ENCODE peak calls at places on chromosomes 13 and 19, in six cellular contexts. One of them, this sample, is unnamed.

GRCh38 chr19:47239610-47240296 is 8.8 kb upstream of the BBC3 start:
- DNase-seq in kidney epithelial cell: no peak
- DNase-seq in adrenal gland: no peak
- DNase-seq in mammary epithelial cell: peak
- DNase-seq in IMR-90: peak
- DNase-seq in fibroblast of mammary gland: no peak
- DNase-seq in this sample: no peak

GRCh38 chr13:72061613-72062012 is 194.6 kb upstream of the DACH1 start:
- DNase-seq in kidney epithelial cell: no peak
- DNase-seq in adrenal gland: no peak
- DNase-seq in mammary epithelial cell: no peak
- DNase-seq in IMR-90: no peak
- DNase-seq in fibroblast of mammary gland: no peak
- DNase-seq in this sample: no peak

GRCh38 chr19:56076413-56076998 is 44.6 kb downstream of the ZNF787 start:
- DNase-seq in kidney epithelial cell: no peak
- DNase-seq in adrenal gland: peak
- DNase-seq in mammary epithelial cell: peak
- DNase-seq in IMR-90: peak
- DNase-seq in fibroblast of mammary gland: peak
- DNase-seq in this sample: no peak

GRCh38 chr19:7915250-7916136 is 863 bp downstream of the TGFBR3L start:
- DNase-seq in kidney epithelial cell: no peak
- DNase-seq in adrenal gland: no peak
- DNase-seq in mammary epithelial cell: no peak
- DNase-seq in IMR-90: no peak
- DNase-seq in fibroblast of mammary gland: no peak
- DNase-seq in this sample: no peak

GRCh38 chr13:44815507-44816074 is 173.7 kb downstream of the NUFIP1 start:
- DNase-seq in kidney epithelial cell: peak
- DNase-seq in adrenal gland: peak
- DNase-seq in mammary epithelial cell: peak
- DNase-seq in IMR-90: peak
- DNase-seq in fibroblast of mammary gland: peak
- DNase-seq in this sample: peak

GRCh38 chr19:40279761-40280607 is 5.2 kb downstream of the AKT2 start:
- DNase-seq in kidney epithelial cell: no peak
- DNase-seq in adrenal gland: no peak
- DNase-seq in mammary epithelial cell: no peak
- DNase-seq in IMR-90: no peak
- DNase-seq in fibroblast of mammary gland: peak
- DNase-seq in this sample: no peak

GRCh38 chr19:2129486-2129885 is 21.9 kb downstream of the AP3D1 start:
- DNase-seq in kidney epithelial cell: no peak
- DNase-seq in adrenal gland: no peak
- DNase-seq in mammary epithelial cell: no peak
- DNase-seq in IMR-90: no peak
- DNase-seq in fibroblast of mammary gland: no peak
- DNase-seq in this sample: no peak

GRCh38 chr13:46142692-46143238 is 37.9 kb upstream of the CPB2 start:
- DNase-seq in kidney epithelial cell: no peak
- DNase-seq in adrenal gland: no peak
- DNase-seq in mammary epithelial cell: no peak
- DNase-seq in IMR-90: no peak
- DNase-seq in fibroblast of mammary gland: no peak
- DNase-seq in this sample: no peak

GRCh38 chr13:42681394-42681793 is 100.0 kb upstream of the FAM216B start:
- DNase-seq in kidney epithelial cell: no peak
- DNase-seq in adrenal gland: no peak
- DNase-seq in mammary epithelial cell: no peak
- DNase-seq in IMR-90: no peak
- DNase-seq in fibroblast of mammary gland: no peak
- DNase-seq in this sample: no peak

GRCh38 chr19:32471095-32471494 is 65.5 kb downstream of the DPY19L3 start:
- DNase-seq in kidney epithelial cell: no peak
- DNase-seq in adrenal gland: peak
- DNase-seq in mammary epithelial cell: no peak
- DNase-seq in IMR-90: no peak
- DNase-seq in fibroblast of mammary gland: no peak
- DNase-seq in this sample: no peak

GRCh38 chr19:50654882-50655281 is 5.6 kb downstream of the C19orf81 start:
- DNase-seq in kidney epithelial cell: no peak
- DNase-seq in adrenal gland: no peak
- DNase-seq in mammary epithelial cell: no peak
- DNase-seq in IMR-90: no peak
- DNase-seq in fibroblast of mammary gland: no peak
- DNase-seq in this sample: no peak

GRCh38 chr19:12943437-12944044 is 2.1 kb upstream of the RAD23A start:
- DNase-seq in kidney epithelial cell: no peak
- DNase-seq in adrenal gland: peak
- DNase-seq in mammary epithelial cell: no peak
- DNase-seq in IMR-90: no peak
- DNase-seq in fibroblast of mammary gland: no peak
- DNase-seq in this sample: no peak

GRCh38 chr13:21326155-21327030 is 132.7 kb downstream of the ZDHHC20 start:
- DNase-seq in kidney epithelial cell: no peak
- DNase-seq in adrenal gland: peak
- DNase-seq in mammary epithelial cell: peak
- DNase-seq in IMR-90: peak
- DNase-seq in fibroblast of mammary gland: peak
- DNase-seq in this sample: no peak

GRCh38 chr13:21980049-21980448 is 309.2 kb downstream of the FGF9 start:
- DNase-seq in kidney epithelial cell: no peak
- DNase-seq in adrenal gland: no peak
- DNase-seq in mammary epithelial cell: no peak
- DNase-seq in IMR-90: no peak
- DNase-seq in fibroblast of mammary gland: no peak
- DNase-seq in this sample: no peak

GRCh38 chr19:55319786-55320185 is 5.4 kb downstream of the TMEM150B start:
- DNase-seq in kidney epithelial cell: no peak
- DNase-seq in adrenal gland: peak
- DNase-seq in mammary epithelial cell: no peak
- DNase-seq in IMR-90: peak
- DNase-seq in fibroblast of mammary gland: peak
- DNase-seq in this sample: no peak

GRCh38 chr19:48554385-48555091 is 2.6 kb downstream of the SULT2B1 start:
- DNase-seq in kidney epithelial cell: no peak
- DNase-seq in adrenal gland: no peak
- DNase-seq in mammary epithelial cell: no peak
- DNase-seq in IMR-90: no peak
- DNase-seq in fibroblast of mammary gland: no peak
- DNase-seq in this sample: no peak

DNA sequence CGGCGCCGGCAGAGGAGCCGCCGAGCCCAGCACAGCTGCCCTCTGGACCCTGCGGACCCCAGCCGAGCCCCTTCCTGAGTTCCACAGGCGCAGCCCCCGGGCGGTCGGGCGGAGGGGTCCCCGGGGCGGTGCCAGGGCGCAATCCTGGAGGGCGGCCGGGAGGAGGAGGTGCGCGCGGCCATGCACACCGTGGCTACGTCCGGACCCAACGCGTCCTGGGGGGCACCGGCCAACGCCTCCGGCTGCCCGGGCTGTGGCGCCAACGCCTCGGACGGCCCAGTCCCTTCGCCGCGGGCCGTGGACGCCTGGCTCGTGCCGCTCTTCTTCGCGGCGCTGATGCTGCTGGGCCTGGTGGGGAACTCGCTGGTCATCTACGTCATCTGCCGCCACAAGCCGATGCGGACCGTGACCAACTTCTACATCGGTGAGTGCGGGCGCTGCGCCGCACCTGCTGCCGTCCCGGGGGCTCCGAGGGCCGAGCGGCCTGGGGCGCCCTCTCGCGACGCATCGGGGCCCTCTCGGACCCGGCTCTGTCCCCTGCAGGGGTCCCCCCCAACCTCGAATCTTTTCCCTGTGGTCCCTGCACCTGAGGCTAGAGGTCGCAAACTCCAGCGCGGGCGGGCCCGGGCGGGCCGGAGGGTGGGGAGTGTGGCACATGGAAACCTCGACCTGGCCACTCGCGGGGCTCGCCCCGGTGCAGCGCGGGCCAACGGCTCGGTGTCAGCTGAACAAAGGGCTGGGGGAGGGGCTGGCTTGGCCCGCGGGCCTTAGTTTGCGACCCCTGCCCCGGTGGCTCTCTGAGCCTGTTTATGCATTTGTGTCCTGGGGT is at the start of gene KISS1R:
- DNase-seq in kidney epithelial cell: no peak
- DNase-seq in adrenal gland: no peak
- DNase-seq in mammary epithelial cell: no peak
- DNase-seq in IMR-90: peak
- DNase-seq in fibroblast of mammary gland: no peak
- DNase-seq in this sample: no peak
- H3K4me3 ChIP-seq in kidney epithelial cell: peak
- H3K4me3 ChIP-seq in adrenal gland: no peak
- H3K4me3 ChIP-seq in mammary epithelial cell: no peak
- H3K4me3 ChIP-seq in IMR-90: peak
- H3K4me3 ChIP-seq in fibroblast of mammary gland: no peak
- H3K4me3 ChIP-seq in this sample: peak

DNA sequence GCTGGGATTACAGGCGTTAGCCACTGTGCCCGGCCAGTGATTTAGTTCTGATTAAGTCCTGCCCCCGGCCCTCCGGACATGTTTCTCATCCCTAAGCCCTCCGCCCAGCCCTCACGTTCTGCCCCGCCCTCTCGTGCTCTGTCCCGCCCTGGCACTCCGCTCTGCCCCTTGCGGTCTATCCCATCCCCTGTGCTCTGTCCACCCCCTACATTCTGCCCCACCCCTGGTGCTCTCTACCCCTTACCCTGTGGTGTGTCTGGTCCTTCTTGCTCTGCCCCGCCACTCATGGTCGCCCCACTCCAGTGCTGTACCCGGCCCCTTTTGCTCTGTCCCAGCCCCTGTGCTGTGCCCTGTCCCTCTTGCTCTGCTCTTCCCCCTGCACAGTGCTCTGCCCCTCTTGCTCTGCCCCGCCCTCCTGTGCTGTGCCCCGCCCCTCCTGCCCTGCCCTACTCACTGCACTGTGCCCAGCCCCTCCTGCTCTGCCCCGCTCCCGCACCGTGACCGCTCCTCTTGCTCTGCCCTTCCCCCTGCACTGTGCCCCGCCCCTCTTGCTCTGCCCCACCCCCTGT is 3.0 kb downstream of the GTPBP3 start:
- DNase-seq in kidney epithelial cell: no peak
- DNase-seq in adrenal gland: peak
- DNase-seq in mammary epithelial cell: no peak
- DNase-seq in IMR-90: no peak
- DNase-seq in fibroblast of mammary gland: no peak
- DNase-seq in this sample: no peak
- TF ChIP-seq CTCF in kidney epithelial cell: no peak
- TF ChIP-seq CTCF in adrenal gland: peak
- TF ChIP-seq CTCF in mammary epithelial cell: no peak
- TF ChIP-seq CTCF in IMR-90: no peak
- TF ChIP-seq CTCF in fibroblast of mammary gland: no peak
- TF ChIP-seq CTCF in this sample: no peak

GRCh38 chr19:19626516-19627441 is 1.2 kb downstream of the LPAR2 start:
- DNase-seq in kidney epithelial cell: no peak
- DNase-seq in adrenal gland: no peak
- DNase-seq in mammary epithelial cell: no peak
- DNase-seq in IMR-90: no peak
- DNase-seq in fibroblast of mammary gland: no peak
- DNase-seq in this sample: no peak
- H3K4me3 ChIP-seq in kidney epithelial cell: no peak
- H3K4me3 ChIP-seq in adrenal gland: no peak
- H3K4me3 ChIP-seq in mammary epithelial cell: peak
- H3K4me3 ChIP-seq in IMR-90: no peak
- H3K4me3 ChIP-seq in fibroblast of mammary gland: no peak
- H3K4me3 ChIP-seq in this sample: no peak

DNA sequence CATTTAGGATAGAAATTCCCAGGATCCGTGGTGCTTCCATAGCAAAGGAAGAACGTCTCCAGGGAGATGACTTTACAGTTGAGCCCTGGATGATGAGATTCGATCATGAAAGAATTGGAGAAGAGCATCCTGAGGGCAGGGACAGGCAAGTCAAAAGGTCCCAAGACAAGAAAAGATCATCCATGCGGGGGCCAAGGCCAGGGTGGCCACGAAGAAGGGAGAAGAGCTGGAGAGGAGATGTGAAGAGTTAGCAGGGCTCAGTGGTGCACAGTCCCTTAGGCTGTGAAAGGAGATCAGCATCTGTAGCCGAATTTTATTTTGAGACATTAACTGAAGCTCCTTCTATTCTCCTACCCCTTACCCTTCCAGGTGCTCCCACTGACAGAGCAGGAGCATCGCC is 28.9 kb downstream of the OR10H4 start:
- DNase-seq in kidney epithelial cell: no peak
- DNase-seq in adrenal gland: no peak
- DNase-seq in mammary epithelial cell: no peak
- DNase-seq in IMR-90: no peak
- DNase-seq in fibroblast of mammary gland: no peak
- DNase-seq in this sample: no peak
- TF ChIP-seq CTCF in kidney epithelial cell: no peak
- TF ChIP-seq CTCF in adrenal gland: no peak
- TF ChIP-seq CTCF in mammary epithelial cell: no peak
- TF ChIP-seq CTCF in IMR-90: no peak
- TF ChIP-seq CTCF in fibroblast of mammary gland: no peak
- TF ChIP-seq CTCF in this sample: no peak

DNA sequence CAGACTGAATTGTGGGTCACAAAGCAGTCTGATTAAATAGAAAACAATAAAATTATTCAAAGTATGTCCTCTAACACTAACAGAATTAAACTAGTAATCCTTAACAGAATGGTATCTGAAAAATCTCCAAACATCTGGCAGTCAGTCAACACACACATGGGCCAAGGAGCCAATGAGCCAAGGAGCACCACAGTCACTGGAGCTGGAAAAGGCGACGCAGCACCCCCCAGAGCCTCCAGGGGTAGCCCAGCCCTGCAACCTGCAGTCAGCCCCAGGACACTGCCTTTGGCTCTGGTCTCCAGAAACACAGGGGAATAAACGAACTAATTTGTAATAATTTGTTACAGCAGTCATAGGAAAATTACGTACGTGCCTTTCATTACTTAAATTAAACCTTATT is 12.3 kb downstream of the TUBGCP3 start:
- DNase-seq in kidney epithelial cell: no peak
- DNase-seq in adrenal gland: no peak
- DNase-seq in mammary epithelial cell: no peak
- DNase-seq in IMR-90: no peak
- DNase-seq in fibroblast of mammary gland: peak
- DNase-seq in this sample: no peak
- H3K4me3 ChIP-seq in kidney epithelial cell: no peak
- H3K4me3 ChIP-seq in adrenal gland: no peak
- H3K4me3 ChIP-seq in mammary epithelial cell: no peak
- H3K4me3 ChIP-seq in IMR-90: no peak
- H3K4me3 ChIP-seq in fibroblast of mammary gland: no peak
- H3K4me3 ChIP-seq in this sample: no peak

GRCh38 chr19:6393074-6393981 is at the start of gene GTF2F1:
- DNase-seq in kidney epithelial cell: peak
- DNase-seq in adrenal gland: peak
- DNase-seq in mammary epithelial cell: peak
- DNase-seq in IMR-90: peak
- DNase-seq in fibroblast of mammary gland: peak
- DNase-seq in this sample: peak
- TF ChIP-seq CTCF in kidney epithelial cell: no peak
- TF ChIP-seq CTCF in adrenal gland: no peak
- TF ChIP-seq CTCF in mammary epithelial cell: peak
- TF ChIP-seq CTCF in IMR-90: peak
- TF ChIP-seq CTCF in fibroblast of mammary gland: peak
- TF ChIP-seq CTCF in this sample: no peak